ENCODE peak calls at places on chromosomes 3 and 15, in five cellular contexts. Z is lung, F is prostate gland, S is astrocyte, T is H9. I is an unnamed sample.
A peak's percentile ranks its signal among the peaks of the same experiment; 100 is the strongest.

GRCh38 chr3:10944866-10945265 is 47.7 kb upstream of the SLC6A1 start:
- DNase-seq in F (no peak), Z (no peak), S (no peak), T (no peak), I (no peak)

GRCh38 chr3:161863775-161864174 is 367.2 kb downstream of the OTOL1 start:
- DNase-seq in T (no peak), Z (no peak), F (no peak), S (no peak), I (no peak)

GRCh38 chr15:66429117-66429516 is 42.4 kb downstream of the MAP2K1 start:
- DNase-seq in Z (no peak), F (no peak), T (no peak), S (no peak), I (peak; percentile 23)

GRCh38 chr15:49718234-49718633 is 97.4 kb downstream of the DTWD1 start:
- DNase-seq in F (no peak), S (no peak), T (no peak), Z (no peak), I (peak; percentile 84)

GRCh38 chr15:68565701-68566100 is 13.1 kb upstream of the CORO2B start:
- DNase-seq in F (no peak), T (no peak), Z (no peak), S (no peak), I (no peak)

GRCh38 chr15:62453979-62454378 is 288.9 kb upstream of the C2CD4B start:
- DNase-seq in Z (no peak), F (no peak), T (no peak), S (peak; percentile 66), I (peak; percentile 94)

GRCh38 chr3:37279226-37279625 is 104.8 kb upstream of the LRRFIP2 start:
- DNase-seq in Z (no peak), T (no peak), F (no peak), S (no peak), I (no peak)

GRCh38 chr15:71329509-71330260 is 214.4 kb downstream of the THSD4 start:
- DNase-seq in Z (no peak), S (peak; percentile 83), F (no peak), T (no peak), I (no peak)

GRCh38 chr3:10558726-10559125 is 53.3 kb upstream of the ATP2B2 start:
- DNase-seq in F (no peak), Z (no peak), S (no peak), T (no peak), I (no peak)

GRCh38 chr15:52702390-52702789 is 23.2 kb upstream of the ATOSA start:
- DNase-seq in S (no peak), Z (no peak), F (no peak), T (no peak), I (no peak)

GRCh38 chr3:10957976-10958749 is 34.4 kb upstream of the SLC6A1 start:
- DNase-seq in T (no peak), F (no peak), S (no peak), Z (peak; percentile 95), I (no peak)

GRCh38 chr3:129764090-129764489 is 129.4 kb downstream of the TMCC1 start:
- DNase-seq in Z (no peak), F (no peak), S (no peak), T (no peak), I (no peak)

GRCh38 chr3:50302095-50303037 is 1.0 kb downstream of the HYAL1 start:
- DNase-seq in F (no peak), S (no peak), Z (no peak), T (no peak), I (no peak)

GRCh38 chr3:50299929-50300680 is 900 bp upstream of the HYAL3 start:
- DNase-seq in F (no peak), S (peak; percentile 47), T (no peak), Z (no peak), I (peak; percentile 89)

GRCh38 chr3:50298836-50299637 is at the start of the genes HYAL3 and NAA80:
- DNase-seq in T (peak; percentile 100), F (peak; percentile 100), S (peak; percentile 96), Z (peak; percentile 100), I (peak; percentile 100)

GRCh38 chr3:50299638-50299928 is 378 bp upstream of the HYAL3 start:
- DNase-seq in T (no peak), S (no peak), Z (no peak), F (no peak), I (no peak)

GRCh38 chr3:50300681-50301254 is 1.6 kb upstream of the HYAL3 start:
- DNase-seq in Z (no peak), T (no peak), S (no peak), F (no peak), I (no peak)
- H3K27ac ChIP-seq in Z (peak overlapping the region; percentile 95), T (no peak overlapping the region), S (no peak overlapping the region), F (peak overlapping the region; percentile 89), I (peak overlapping the region; percentile 85)

GRCh38 chr3:33218446-33219174 is at the start of gene SUSD5:
- DNase-seq in Z (no peak), F (no peak), T (peak; percentile 63), S (peak; percentile 59), I (peak; percentile 81)
- TF ChIP-seq CTCF in Z (no peak), F (no peak), T (no peak), S (no peak), I (no peak)

DNA sequence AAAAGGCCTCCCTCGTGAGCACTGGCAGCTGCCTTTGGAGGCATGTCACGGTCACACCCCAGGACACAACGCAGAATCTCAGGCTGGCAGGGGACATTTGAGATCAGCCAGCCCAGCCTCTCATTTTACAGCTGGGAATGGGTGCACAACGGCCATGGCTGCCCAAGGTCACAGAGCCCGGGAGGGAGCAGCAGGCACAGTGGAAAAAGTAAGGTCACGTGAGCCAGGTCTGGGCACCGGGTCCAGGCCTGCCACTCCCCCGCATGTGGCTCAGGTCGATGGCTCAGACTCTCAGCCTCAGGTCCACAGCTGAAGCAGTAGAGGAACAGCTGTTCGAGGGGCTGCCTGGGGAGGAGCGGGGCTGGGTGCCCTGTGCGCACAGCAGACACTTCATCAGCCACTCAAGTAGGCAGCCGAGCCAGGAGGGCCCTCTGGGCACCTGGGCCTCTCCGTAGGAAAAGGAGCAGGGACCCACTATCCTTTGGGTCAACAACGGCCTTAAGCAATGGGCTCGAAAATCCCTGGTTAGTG is 260.6 kb downstream of the GOLGA6L6 start:
- DNase-seq in T (no peak), Z (no peak), S (no peak), F (no peak), I (peak; percentile 47)
- H3K27ac ChIP-seq in T (no peak overlapping the region), Z (no peak overlapping the region), S (no peak overlapping the region), F (no peak overlapping the region), I (no peak overlapping the region)

GRCh38 chr3:182567666-182568065 is 225.6 kb upstream of the ATP11B start:
- DNase-seq in Z (no peak), F (no peak), S (peak; percentile 39), T (peak; percentile 33), I (no peak)
- TF ChIP-seq CTCF in Z (no peak), F (no peak), S (no peak), T (no peak), I (no peak)

DNA sequence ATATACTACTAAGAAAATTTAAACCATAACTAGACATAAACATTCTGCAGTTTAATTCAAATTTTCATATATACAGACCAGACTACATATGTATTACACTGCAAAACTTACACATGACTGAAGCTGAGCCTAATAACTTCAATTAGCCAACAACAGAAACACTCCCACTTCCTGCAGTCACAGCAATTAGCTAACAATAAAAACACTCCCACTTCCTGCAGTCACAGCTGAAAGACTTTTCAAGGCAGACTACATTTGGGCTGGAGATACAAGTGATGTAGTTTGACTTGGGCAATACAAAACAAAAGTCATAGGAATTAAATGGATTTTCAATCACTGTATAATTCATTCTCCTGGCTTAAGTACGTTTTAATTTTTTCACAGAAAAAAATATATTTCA is 10.3 kb downstream of the TM2D3 start:
- DNase-seq in T (no peak), F (no peak), S (no peak), Z (no peak), I (no peak)
- H3K27ac ChIP-seq in T (no peak overlapping the region), F (no peak overlapping the region), S (no peak overlapping the region), Z (no peak overlapping the region), I (no peak overlapping the region)

GRCh38 chr15:44726568-44727461 is 9.5 kb upstream of the TRIM69 start:
- DNase-seq in Z (no peak), T (peak; percentile 53), S (peak; percentile 91), F (peak; percentile 33), I (peak; percentile 88)
- TF ChIP-seq CTCF in Z (no peak), T (peak; percentile 14), S (no peak), F (no peak), I (no peak)

I was measured in osteoblast.